ENCODE peak calls at places on chromosomes 12 and 14, in nine cellular contexts. One of them, this sample, is unnamed. For H3K4me1, the result is how much of the 10 kb centered on the place peaks cover.

GRCh38 chr12:8860165-8860961 is 37.9 kb downstream of the A2ML1 start:
- DNase-seq in A549: peak
- DNase-seq in SK-N-SH: peak
- DNase-seq in stomach: peak
- DNase-seq in sigmoid colon: no peak
- DNase-seq in HepG2: peak
- DNase-seq in tibial nerve: peak
- DNase-seq in H1: peak
- DNase-seq in suprapubic skin: no peak
- DNase-seq in this sample: peak

GRCh38 chr12:127830730-127831129 is 436.2 kb upstream of the TMEM132C start:
- DNase-seq in A549: no peak
- DNase-seq in SK-N-SH: no peak
- DNase-seq in stomach: no peak
- DNase-seq in sigmoid colon: no peak
- DNase-seq in HepG2: no peak
- DNase-seq in tibial nerve: no peak
- DNase-seq in H1: no peak
- DNase-seq in suprapubic skin: no peak
- DNase-seq in this sample: no peak

GRCh38 chr12:46266382-46266791 is 2.5 kb downstream of the SLC38A1 start:
- DNase-seq in A549: peak
- DNase-seq in SK-N-SH: peak
- DNase-seq in stomach: no peak
- DNase-seq in sigmoid colon: no peak
- DNase-seq in HepG2: no peak
- DNase-seq in tibial nerve: no peak
- DNase-seq in H1: no peak
- DNase-seq in suprapubic skin: no peak
- DNase-seq in this sample: peak

GRCh38 chr12:88844426-88844825 is 264.2 kb upstream of the KITLG start:
- DNase-seq in A549: no peak
- DNase-seq in SK-N-SH: no peak
- DNase-seq in stomach: no peak
- DNase-seq in sigmoid colon: no peak
- DNase-seq in HepG2: no peak
- DNase-seq in tibial nerve: no peak
- DNase-seq in H1: no peak
- DNase-seq in suprapubic skin: no peak
- DNase-seq in this sample: no peak

GRCh38 chr14:66507181-66507721 is 696 bp upstream of the GPHN start:
- DNase-seq in A549: no peak
- DNase-seq in SK-N-SH: no peak
- DNase-seq in stomach: no peak
- DNase-seq in sigmoid colon: no peak
- DNase-seq in HepG2: no peak
- DNase-seq in tibial nerve: no peak
- DNase-seq in H1: no peak
- DNase-seq in suprapubic skin: no peak
- DNase-seq in this sample: no peak

GRCh38 chr14:64095620-64096019 is 198.6 kb downstream of the ESR2 start:
- DNase-seq in A549: no peak
- DNase-seq in SK-N-SH: no peak
- DNase-seq in stomach: no peak
- DNase-seq in sigmoid colon: no peak
- DNase-seq in HepG2: no peak
- DNase-seq in tibial nerve: no peak
- DNase-seq in H1: no peak
- DNase-seq in suprapubic skin: no peak
- DNase-seq in this sample: no peak

GRCh38 chr14:37591311-37591940 is 3.6 kb downstream of the FOXA1 start:
- DNase-seq in A549: peak
- DNase-seq in SK-N-SH: no peak
- DNase-seq in stomach: peak
- DNase-seq in sigmoid colon: no peak
- DNase-seq in HepG2: no peak
- DNase-seq in tibial nerve: no peak
- DNase-seq in H1: no peak
- DNase-seq in suprapubic skin: no peak
- DNase-seq in this sample: peak

GRCh38 chr12:93079976-93080375 is 150.9 kb upstream of the EEA1 start:
- DNase-seq in A549: no peak
- DNase-seq in SK-N-SH: no peak
- DNase-seq in stomach: no peak
- DNase-seq in sigmoid colon: no peak
- DNase-seq in HepG2: no peak
- DNase-seq in tibial nerve: no peak
- DNase-seq in H1: no peak
- DNase-seq in suprapubic skin: no peak
- DNase-seq in this sample: no peak

GRCh38 chr14:93082576-93083001 is 33.1 kb downstream of the ITPK1 start:
- DNase-seq in A549: no peak
- DNase-seq in SK-N-SH: no peak
- DNase-seq in stomach: no peak
- DNase-seq in sigmoid colon: no peak
- DNase-seq in HepG2: no peak
- DNase-seq in tibial nerve: no peak
- DNase-seq in H1: no peak
- DNase-seq in suprapubic skin: no peak
- DNase-seq in this sample: no peak

GRCh38 chr12:2958432-2959193 is 584 bp upstream of the TEAD4 start:
- DNase-seq in A549: peak
- DNase-seq in SK-N-SH: peak
- DNase-seq in stomach: peak
- DNase-seq in sigmoid colon: peak
- DNase-seq in HepG2: peak
- DNase-seq in tibial nerve: no peak
- DNase-seq in H1: no peak
- DNase-seq in suprapubic skin: peak
- DNase-seq in this sample: peak

GRCh38 chr12:42130670-42131402 is 13.8 kb downstream of the GXYLT1 start:
- DNase-seq in A549: no peak
- DNase-seq in SK-N-SH: no peak
- DNase-seq in stomach: no peak
- DNase-seq in sigmoid colon: no peak
- DNase-seq in HepG2: no peak
- DNase-seq in tibial nerve: no peak
- DNase-seq in H1: no peak
- DNase-seq in suprapubic skin: no peak
- DNase-seq in this sample: no peak

GRCh38 chr14:99177046-99177655 is 94.8 kb downstream of the BCL11B start:
- DNase-seq in A549: no peak
- DNase-seq in SK-N-SH: no peak
- DNase-seq in stomach: no peak
- DNase-seq in sigmoid colon: peak
- DNase-seq in HepG2: no peak
- DNase-seq in tibial nerve: no peak
- DNase-seq in H1: no peak
- DNase-seq in suprapubic skin: peak
- DNase-seq in this sample: no peak

GRCh38 chr12:77494306-77494705 is 336.4 kb upstream of the NAV3 start:
- DNase-seq in A549: no peak
- DNase-seq in SK-N-SH: no peak
- DNase-seq in stomach: no peak
- DNase-seq in sigmoid colon: no peak
- DNase-seq in HepG2: no peak
- DNase-seq in tibial nerve: no peak
- DNase-seq in H1: no peak
- DNase-seq in suprapubic skin: no peak
- DNase-seq in this sample: no peak

GRCh38 chr14:87260460-87260859 is 732.5 kb downstream of the GALC start:
- DNase-seq in A549: no peak
- DNase-seq in SK-N-SH: no peak
- DNase-seq in stomach: no peak
- DNase-seq in sigmoid colon: no peak
- DNase-seq in HepG2: no peak
- DNase-seq in tibial nerve: no peak
- DNase-seq in H1: no peak
- DNase-seq in suprapubic skin: no peak
- DNase-seq in this sample: no peak

GRCh38 chr12:26773313-26774104 is 59.5 kb downstream of the ITPR2 start:
- DNase-seq in A549: no peak
- DNase-seq in SK-N-SH: no peak
- DNase-seq in stomach: no peak
- DNase-seq in sigmoid colon: no peak
- DNase-seq in HepG2: no peak
- DNase-seq in tibial nerve: no peak
- DNase-seq in H1: no peak
- DNase-seq in suprapubic skin: no peak
- DNase-seq in this sample: no peak

GRCh38 chr12:48459259-48459658 is 13.1 kb upstream of the ANP32D start:
- DNase-seq in A549: no peak
- DNase-seq in SK-N-SH: no peak
- DNase-seq in stomach: no peak
- DNase-seq in sigmoid colon: no peak
- DNase-seq in HepG2: no peak
- DNase-seq in tibial nerve: no peak
- DNase-seq in H1: no peak
- DNase-seq in suprapubic skin: no peak
- DNase-seq in this sample: no peak

GRCh38 chr12:46554461-46554860 is 181.9 kb upstream of the SLC38A2 start:
- DNase-seq in A549: no peak
- DNase-seq in SK-N-SH: no peak
- DNase-seq in stomach: no peak
- DNase-seq in sigmoid colon: no peak
- DNase-seq in HepG2: no peak
- DNase-seq in tibial nerve: no peak
- DNase-seq in H1: no peak
- DNase-seq in suprapubic skin: no peak
- DNase-seq in this sample: no peak

GRCh38 chr12:13559318-13559978 is 362.9 kb downstream of the EMP1 start:
- DNase-seq in A549: no peak
- DNase-seq in SK-N-SH: no peak
- DNase-seq in stomach: peak
- DNase-seq in sigmoid colon: no peak
- DNase-seq in HepG2: peak
- DNase-seq in tibial nerve: no peak
- DNase-seq in H1: no peak
- DNase-seq in suprapubic skin: no peak
- DNase-seq in this sample: peak

GRCh38 chr12:3117628-3118027 is 40.4 kb downstream of the TSPAN9 start:
- DNase-seq in A549: no peak
- DNase-seq in SK-N-SH: no peak
- DNase-seq in stomach: no peak
- DNase-seq in sigmoid colon: no peak
- DNase-seq in HepG2: no peak
- DNase-seq in tibial nerve: no peak
- DNase-seq in H1: no peak
- DNase-seq in suprapubic skin: no peak
- DNase-seq in this sample: no peak

GRCh38 chr12:45407188-45407850 is 191.4 kb downstream of the ANO6 start:
- DNase-seq in A549: no peak
- DNase-seq in SK-N-SH: no peak
- DNase-seq in stomach: peak
- DNase-seq in sigmoid colon: peak
- DNase-seq in HepG2: no peak
- DNase-seq in tibial nerve: no peak
- DNase-seq in H1: no peak
- DNase-seq in suprapubic skin: no peak
- DNase-seq in this sample: no peak

GRCh38 chr12:46494424-46494823 is 121.9 kb upstream of the SLC38A2 start:
- DNase-seq in A549: peak
- DNase-seq in SK-N-SH: no peak
- DNase-seq in stomach: no peak
- DNase-seq in sigmoid colon: no peak
- DNase-seq in HepG2: peak
- DNase-seq in tibial nerve: no peak
- DNase-seq in H1: peak
- DNase-seq in suprapubic skin: no peak
- DNase-seq in this sample: no peak

GRCh38 chr14:64340560-64341196 is 46.5 kb upstream of the ESR2 start:
- DNase-seq in A549: no peak
- DNase-seq in SK-N-SH: no peak
- DNase-seq in stomach: no peak
- DNase-seq in sigmoid colon: no peak
- DNase-seq in HepG2: no peak
- DNase-seq in tibial nerve: no peak
- DNase-seq in H1: no peak
- DNase-seq in suprapubic skin: no peak
- DNase-seq in this sample: no peak

GRCh38 chr12:12097821-12098688 is 27.3 kb downstream of the BCL2L14 start:
- DNase-seq in A549: no peak
- DNase-seq in SK-N-SH: no peak
- DNase-seq in stomach: no peak
- DNase-seq in sigmoid colon: no peak
- DNase-seq in HepG2: no peak
- DNase-seq in tibial nerve: no peak
- DNase-seq in H1: no peak
- DNase-seq in suprapubic skin: no peak
- DNase-seq in this sample: no peak
- TF ChIP-seq EP300 in A549: no peak
- TF ChIP-seq EP300 in SK-N-SH: no peak
- TF ChIP-seq EP300 in stomach: no peak
- TF ChIP-seq EP300 in sigmoid colon: no peak
- TF ChIP-seq EP300 in HepG2: no peak
- TF ChIP-seq EP300 in tibial nerve: no peak
- TF ChIP-seq EP300 in H1: no peak
- TF ChIP-seq EP300 in suprapubic skin: no peak
- TF ChIP-seq EP300 in this sample: no peak

DNA sequence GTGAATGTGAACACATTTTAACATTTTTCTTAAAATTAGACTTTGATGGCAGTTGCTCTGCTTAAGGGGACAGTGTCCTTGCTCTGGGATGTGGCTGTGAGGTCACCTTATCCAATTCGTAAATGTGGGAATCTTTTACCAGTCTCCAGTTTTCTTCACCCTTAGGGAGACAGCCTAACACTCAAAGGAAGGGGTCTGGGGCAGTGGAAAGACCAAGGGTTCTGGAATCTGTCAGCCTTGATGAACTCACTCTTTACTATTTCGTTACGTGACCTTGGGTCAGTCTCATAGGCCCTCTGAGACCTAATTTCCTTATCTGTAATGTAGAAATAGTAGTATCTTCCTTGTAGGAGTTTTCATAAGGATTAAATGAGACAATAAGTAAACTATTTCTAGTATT is 245.6 kb upstream of the ATP2B1 start:
- DNase-seq in A549: no peak
- DNase-seq in SK-N-SH: no peak
- DNase-seq in stomach: no peak
- DNase-seq in sigmoid colon: no peak
- DNase-seq in HepG2: no peak
- DNase-seq in tibial nerve: no peak
- DNase-seq in H1: no peak
- DNase-seq in suprapubic skin: no peak
- DNase-seq in this sample: no peak
- H3K4me1 ChIP-seq in A549: under half
- H3K4me1 ChIP-seq in SK-N-SH: under half
- H3K4me1 ChIP-seq in stomach: under half
- H3K4me1 ChIP-seq in sigmoid colon: under half
- H3K4me1 ChIP-seq in HepG2: under half
- H3K4me1 ChIP-seq in tibial nerve: under half
- H3K4me1 ChIP-seq in H1: under half
- H3K4me1 ChIP-seq in suprapubic skin: under half
- H3K4me1 ChIP-seq in this sample: under half

GRCh38 chr12:123122649-123123048 is 28.2 kb downstream of the PITPNM2 start:
- DNase-seq in A549: no peak
- DNase-seq in SK-N-SH: no peak
- DNase-seq in stomach: no peak
- DNase-seq in sigmoid colon: no peak
- DNase-seq in HepG2: no peak
- DNase-seq in tibial nerve: no peak
- DNase-seq in H1: no peak
- DNase-seq in suprapubic skin: no peak
- DNase-seq in this sample: no peak
- H3K4me3 ChIP-seq in A549: no peak
- H3K4me3 ChIP-seq in SK-N-SH: no peak
- H3K4me3 ChIP-seq in stomach: no peak
- H3K4me3 ChIP-seq in sigmoid colon: no peak
- H3K4me3 ChIP-seq in HepG2: no peak
- H3K4me3 ChIP-seq in tibial nerve: no peak
- H3K4me3 ChIP-seq in H1: no peak
- H3K4me3 ChIP-seq in suprapubic skin: no peak
- H3K4me3 ChIP-seq in this sample: no peak

GRCh38 chr12:59780605-59781135 is 184.8 kb downstream of the SLC16A7 start:
- DNase-seq in A549: peak
- DNase-seq in SK-N-SH: no peak
- DNase-seq in stomach: no peak
- DNase-seq in sigmoid colon: no peak
- DNase-seq in HepG2: peak
- DNase-seq in tibial nerve: no peak
- DNase-seq in H1: peak
- DNase-seq in suprapubic skin: no peak
- DNase-seq in this sample: no peak
- TF ChIP-seq EP300 in A549: no peak
- TF ChIP-seq EP300 in SK-N-SH: no peak
- TF ChIP-seq EP300 in stomach: no peak
- TF ChIP-seq EP300 in sigmoid colon: no peak
- TF ChIP-seq EP300 in HepG2: no peak
- TF ChIP-seq EP300 in tibial nerve: no peak
- TF ChIP-seq EP300 in H1: no peak
- TF ChIP-seq EP300 in suprapubic skin: no peak
- TF ChIP-seq EP300 in this sample: no peak

This sample was measured in transverse colon.